ENCODE peak calls at places on chromosomes 6 and 20, in six cellular contexts. W is IMR-90, D is trophoblast cell, J is mesendoderm, C is H1, U is neuronal stem cell. I is an unnamed sample.

GRCh38 chr6:158213925-158214674 is 46.0 kb downstream of the GTF2H5 start:
- DNase-seq in W (peak), D (peak), J (peak), C (no peak), U (no peak), I (peak)

GRCh38 chr20:23147964-23148720 is 62.0 kb upstream of the CD93 start:
- DNase-seq in W (peak), D (peak), J (no peak), C (no peak), U (no peak), I (no peak)

GRCh38 chr6:4242593-4242992 is 107.2 kb upstream of the ECI2 start:
- DNase-seq in W (no peak), D (no peak), J (no peak), C (no peak), U (no peak), I (no peak)

GRCh38 chr6:31476515-31477139 is 21.3 kb upstream of the MICB start:
- DNase-seq in W (no peak), D (no peak), J (peak), C (no peak), U (no peak), I (peak)

GRCh38 chr6:116531675-116532570 is 13.6 kb downstream of the TRAPPC3L start:
- DNase-seq in W (peak), D (peak), J (peak), C (no peak), U (peak), I (peak)

GRCh38 chr6:11309947-11310665 is 77.6 kb upstream of the NEDD9 start:
- DNase-seq in W (peak), D (no peak), J (peak), C (no peak), U (no peak), I (peak)

GRCh38 chr6:2952557-2953095 is 18.7 kb downstream of the SERPINB6 start:
- DNase-seq in W (peak), D (peak), J (peak), C (peak), U (peak), I (peak)

GRCh38 chr6:38404900-38405556 is 234.7 kb downstream of the BTBD9 start:
- DNase-seq in W (peak), D (no peak), J (no peak), C (no peak), U (no peak), I (no peak)

GRCh38 chr6:90284236-90284744 is 12.4 kb downstream of the BACH2 start:
- DNase-seq in W (peak), D (no peak), J (peak), C (no peak), U (peak), I (peak)

GRCh38 chr6:4348462-4349112 is 213.2 kb upstream of the ECI2 start:
- DNase-seq in W (peak), D (no peak), J (no peak), C (no peak), U (no peak), I (no peak)

GRCh38 chr6:89281779-89282246 is 33.3 kb downstream of the GABRR2 start:
- DNase-seq in W (peak), D (peak), J (peak), C (peak), U (peak), I (peak)

GRCh38 chr6:29722773-29723665 is at the start of gene HLA-F:
- DNase-seq in W (peak), D (peak), J (peak), C (no peak), U (peak), I (peak)

GRCh38 chr6:80962382-80962781 is 790.1 kb downstream of the TENT5A start:
- DNase-seq in W (no peak), D (peak), J (peak), C (no peak), U (no peak), I (no peak)

GRCh38 chr20:10909803-10910202 is 236.0 kb upstream of the JAG1 start:
- DNase-seq in W (no peak), D (no peak), J (no peak), C (no peak), U (no peak), I (no peak)

GRCh38 chr6:138454976-138455706 is 44.2 kb downstream of the NHSL1 start:
- DNase-seq in W (no peak), D (no peak), J (no peak), C (no peak), U (no peak), I (no peak)

GRCh38 chr6:160679402-160679769 is 15.3 kb upstream of the LPA start:
- DNase-seq in W (no peak), D (no peak), J (peak), C (peak), U (peak), I (peak)

GRCh38 chr6:103193413-103193812 is 1666.3 kb downstream of the HACE1 start:
- DNase-seq in W (no peak), D (no peak), J (no peak), C (no peak), U (no peak), I (no peak)

GRCh38 chr6:12804967-12805645 is 88.5 kb downstream of the PHACTR1 start:
- DNase-seq in W (no peak), D (peak), J (no peak), C (no peak), U (no peak), I (no peak)

GRCh38 chr20:17470521-17470920 is 60.7 kb downstream of the BFSP1 start:
- DNase-seq in W (no peak), D (no peak), J (no peak), C (no peak), U (no peak), I (no peak)

GRCh38 chr6:15621203-15622044 is 41.4 kb downstream of the DTNBP1 start:
- DNase-seq in W (peak), D (peak), J (peak), C (no peak), U (peak), I (peak)

GRCh38 chr6:57242505-57242904 is 20.4 kb upstream of the RAB23 start:
- DNase-seq in W (peak), D (no peak), J (no peak), C (no peak), U (no peak), I (no peak)

GRCh38 chr6:116298273-116298672 is 18.5 kb upstream of the TSPYL1 start:
- DNase-seq in W (no peak), D (no peak), J (no peak), C (no peak), U (no peak), I (no peak)

GRCh38 chr6:133208183-133208755 is 32.9 kb upstream of the EYA4 start:
- DNase-seq in W (peak), D (no peak), J (no peak), C (no peak), U (no peak), I (no peak)

GRCh38 chr6:169863149-169863525 is 111.7 kb downstream of the ERMARD start:
- DNase-seq in W (no peak), D (no peak), J (no peak), C (no peak), U (no peak), I (no peak)

GRCh38 chr6:134347916-134348805 is 30.2 kb upstream of the SGK1 start:
- DNase-seq in W (peak), D (no peak), J (no peak), C (no peak), U (no peak), I (no peak)

GRCh38 chr6:71038966-71039365 is 82.1 kb upstream of the B3GAT2 start:
- DNase-seq in W (no peak), D (no peak), J (no peak), C (no peak), U (no peak), I (no peak)

GRCh38 chr6:148164645-148165044 is 178.0 kb upstream of the SASH1 start:
- DNase-seq in W (no peak), D (no peak), J (no peak), C (no peak), U (no peak), I (no peak)

GRCh38 chr6:124881898-124882579 is 80.2 kb upstream of the RNF217 start:
- DNase-seq in W (peak), D (peak), J (peak), C (no peak), U (no peak), I (no peak)

GRCh38 chr6:111258615-111259088 is 171.3 kb downstream of the SLC16A10 start:
- DNase-seq in W (no peak), D (no peak), J (no peak), C (no peak), U (no peak), I (no peak)

GRCh38 chr6:111207141-111207858 is 120.0 kb downstream of the SLC16A10 start:
- DNase-seq in W (peak), D (peak), J (peak), C (no peak), U (no peak), I (no peak)

GRCh38 chr6:74785236-74785635 is 420.6 kb downstream of the COL12A1 start:
- DNase-seq in W (peak), D (no peak), J (peak), C (no peak), U (no peak), I (no peak)

GRCh38 chr6:138289739-138290138 is 71.4 kb upstream of the PBOV1 start:
- DNase-seq in W (no peak), D (peak), J (peak), C (no peak), U (no peak), I (peak)

GRCh38 chr20:62914970-62915457 is 11.3 kb downstream of the DIDO1 start:
- DNase-seq in W (peak), D (no peak), J (peak), C (no peak), U (peak), I (peak)

GRCh38 chr6:79441222-79441621 is 96.0 kb downstream of the LCA5 start:
- DNase-seq in W (no peak), D (no peak), J (no peak), C (no peak), U (no peak), I (no peak)

GRCh38 chr6:166958926-166959861 is 2.8 kb upstream of the RNASET2 start:
- DNase-seq in W (no peak), D (no peak), J (peak), C (no peak), U (no peak), I (no peak)
- H2BK5ac ChIP-seq in W (no peak), D (no peak), J (no peak), C (no peak), U (no peak), I (no peak)

GRCh38 chr20:34233687-34234086 is 7.5 kb upstream of the ASIP start:
- DNase-seq in W (no peak), D (no peak), J (no peak), C (no peak), U (no peak), I (no peak)

GRCh38 chr20:34232494-34233087 is 8.6 kb upstream of the ASIP start:
- DNase-seq in W (no peak), D (no peak), J (no peak), C (no peak), U (no peak), I (no peak)

GRCh38 chr20:34235875-34236274 is 5.3 kb upstream of the ASIP start:
- DNase-seq in W (no peak), D (no peak), J (no peak), C (no peak), U (no peak), I (no peak)

DNA sequence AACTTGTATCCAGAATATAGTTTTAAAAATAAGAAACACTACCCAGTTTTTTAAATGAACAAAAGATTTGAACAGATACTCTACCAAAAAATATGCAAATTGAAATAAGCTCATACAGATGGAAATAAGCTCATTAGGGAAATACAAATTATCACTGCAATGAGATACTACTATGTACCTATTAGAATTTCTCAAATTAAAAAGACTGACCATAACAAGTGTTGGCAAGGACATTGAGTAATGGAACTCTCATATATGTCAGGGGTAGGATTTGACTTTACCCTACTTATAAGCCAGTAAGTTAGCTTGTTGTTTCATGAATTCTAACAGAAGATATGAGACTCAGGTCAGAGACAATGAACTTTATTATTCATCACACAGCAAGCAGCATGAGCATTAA is 9.6 kb upstream of the ASIP start:
- DNase-seq in W (no peak), D (no peak), J (no peak), C (no peak), U (no peak), I (no peak)
- H2BK5ac ChIP-seq in W (no peak), D (no peak), J (no peak), C (no peak), U (no peak), I (no peak)

GRCh38 chr6:144659202-144659731 is 374.1 kb downstream of the UTRN start:
- DNase-seq in W (peak), D (no peak), J (peak), C (no peak), U (peak), I (peak)

GRCh38 chr6:144661101-144661806 is 376.1 kb downstream of the UTRN start:
- DNase-seq in W (peak), D (no peak), J (peak), C (no peak), U (no peak), I (no peak)

GRCh38 chr6:144662812-144663211 is 377.7 kb downstream of the UTRN start:
- DNase-seq in W (no peak), D (no peak), J (peak), C (no peak), U (no peak), I (no peak)

GRCh38 chr6:144659735-144660246 is 374.7 kb downstream of the UTRN start:
- DNase-seq in W (no peak), D (no peak), J (no peak), C (no peak), U (no peak), I (no peak)

DNA sequence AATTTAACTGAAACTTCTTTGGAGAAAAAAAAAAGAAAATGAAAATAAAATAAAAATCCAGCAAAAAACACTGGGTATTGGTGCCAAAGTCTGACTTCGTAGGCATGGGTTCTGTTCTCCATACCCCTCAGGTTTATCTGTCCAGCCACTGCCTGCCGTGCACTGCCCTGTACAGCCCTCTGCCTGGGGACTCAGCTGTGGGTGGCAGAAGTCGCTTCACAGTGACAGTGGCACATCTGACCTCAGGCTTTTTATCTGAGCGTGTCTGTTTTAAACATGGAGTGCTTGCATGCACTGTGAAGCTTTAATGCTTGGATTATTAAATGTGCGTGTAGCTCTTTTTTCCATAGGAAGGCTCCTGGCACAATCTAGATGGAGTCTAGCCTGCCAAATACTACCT is 375.4 kb downstream of the UTRN start:
- DNase-seq in W (no peak), D (no peak), J (no peak), C (no peak), U (no peak), I (no peak)
- H2BK5ac ChIP-seq in W (no peak), D (no peak), J (no peak), C (no peak), U (no peak), I (no peak)

GRCh38 chr20:34824861-34825529 is 456 bp downstream of the NCOA6 start:
- DNase-seq in W (peak), D (peak), J (peak), C (peak), U (peak), I (peak)
- H2BK5ac ChIP-seq in W (peak), D (peak), J (peak), C (peak), U (peak), I (no peak)

GRCh38 chr6:113616875-113617274 is 240.3 kb upstream of the MARCKS start:
- DNase-seq in W (no peak), D (no peak), J (no peak), C (no peak), U (no peak), I (no peak)
- H2BK5ac ChIP-seq in W (no peak), D (no peak), J (no peak), C (no peak), U (no peak), I (no peak)

GRCh38 chr6:87558446-87558845 is 31.3 kb downstream of the RARS2 start:
- DNase-seq in W (peak), D (no peak), J (no peak), C (no peak), U (no peak), I (no peak)

GRCh38 chr6:87551799-87552198 is 38.0 kb downstream of the RARS2 start:
- DNase-seq in W (no peak), D (no peak), J (peak), C (no peak), U (no peak), I (no peak)

GRCh38 chr6:87555506-87555905 is 34.3 kb downstream of the RARS2 start:
- DNase-seq in W (no peak), D (no peak), J (no peak), C (no peak), U (no peak), I (no peak)

GRCh38 chr6:87553159-87553765 is 36.5 kb downstream of the RARS2 start:
- DNase-seq in W (peak), D (no peak), J (no peak), C (no peak), U (no peak), I (no peak)
- H2BK5ac ChIP-seq in W (peak), D (no peak), J (no peak), C (no peak), U (no peak), I (no peak)

DNA sequence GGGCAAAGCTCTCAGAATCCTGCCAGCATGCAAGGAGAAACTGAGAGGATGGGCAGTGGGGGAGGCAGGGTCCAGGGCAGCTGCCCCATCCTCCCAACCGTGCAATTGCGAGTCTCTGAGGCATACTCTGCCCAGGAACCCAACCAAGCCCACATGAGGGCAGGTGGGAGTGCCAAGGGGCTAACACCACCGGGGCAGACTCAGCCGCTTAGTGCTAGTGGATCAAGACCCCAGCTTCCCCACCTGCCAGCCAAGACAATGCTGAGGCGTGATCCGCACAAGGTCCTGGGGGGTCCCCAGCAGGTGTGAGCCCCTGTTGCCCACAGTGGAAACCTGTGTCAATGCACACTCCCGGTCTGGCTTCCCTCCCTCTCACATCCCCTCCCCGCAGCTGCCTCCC is 48.5 kb upstream of the ENTPD6 start:
- DNase-seq in W (no peak), D (no peak), J (no peak), C (no peak), U (no peak), I (no peak)
- H2BK5ac ChIP-seq in W (no peak), D (no peak), J (no peak), C (no peak), U (peak), I (no peak)

GRCh38 chr6:121319603-121320002 is 14.7 kb downstream of the TBC1D32 start:
- DNase-seq in W (no peak), D (no peak), J (no peak), C (no peak), U (no peak), I (no peak)
- H2BK5ac ChIP-seq in W (no peak), D (no peak), J (no peak), C (no peak), U (no peak), I (no peak)

GRCh38 chr20:15976047-15976731 is 597.1 kb downstream of the KIF16B start:
- DNase-seq in W (no peak), D (no peak), J (peak), C (peak), U (peak), I (peak)

GRCh38 chr20:15977758-15978157 is 595.5 kb downstream of the KIF16B start:
- DNase-seq in W (no peak), D (no peak), J (no peak), C (no peak), U (no peak), I (no peak)

DNA sequence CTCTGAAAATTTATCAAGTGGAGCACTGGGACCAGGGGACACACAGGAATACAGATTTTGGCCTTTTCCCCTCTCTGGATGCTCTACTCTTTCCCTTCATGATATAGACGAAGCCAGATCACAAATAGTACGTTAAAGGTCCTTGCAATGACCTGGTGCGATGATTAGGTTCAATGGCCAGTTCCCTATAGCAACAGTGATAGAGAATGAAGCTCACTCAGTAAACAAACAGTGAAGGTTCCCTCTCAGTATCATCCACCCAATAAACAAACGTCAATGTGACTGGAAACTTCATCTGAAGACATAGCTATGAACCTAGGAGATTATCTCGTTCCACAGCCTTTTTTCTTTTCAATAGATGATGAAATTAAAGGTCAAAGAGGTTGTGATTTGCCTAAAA is 596.2 kb downstream of the KIF16B start:
- DNase-seq in W (no peak), D (no peak), J (peak), C (no peak), U (no peak), I (no peak)
- H2BK5ac ChIP-seq in W (no peak), D (no peak), J (no peak), C (peak), U (no peak), I (peak)

GRCh38 chr20:41991412-41991811 is 373.2 kb upstream of the CHD6 start:
- DNase-seq in W (no peak), D (no peak), J (no peak), C (no peak), U (no peak), I (no peak)
- H2BK5ac ChIP-seq in W (no peak), D (no peak), J (no peak), C (no peak), U (no peak), I (no peak)

I was measured in H9.